ENCODE peak calls at places on chromosomes 3 and 15, in four cellular contexts. One of them, this sample, is unnamed.

GRCh38 chr3:161489390-161489789 is 7.2 kb upstream of the OTOL1 start:
- DNase-seq in adrenal gland: no peak
- DNase-seq in stomach: no peak
- DNase-seq in astrocyte: no peak
- DNase-seq in this sample: peak; percentile 32

GRCh38 chr3:128992926-128993460 is 883 bp downstream of the CFAP92 start:
- DNase-seq in adrenal gland: no peak
- DNase-seq in stomach: no peak
- DNase-seq in astrocyte: no peak
- DNase-seq in this sample: no peak

GRCh38 chr3:132726341-132726823 is 4.2 kb upstream of the NPHP3 start:
- DNase-seq in adrenal gland: no peak
- DNase-seq in stomach: no peak
- DNase-seq in astrocyte: no peak
- DNase-seq in this sample: peak; percentile 50

GRCh38 chr3:56773588-56774330 is 28.0 kb downstream of the ARHGEF3 start:
- DNase-seq in adrenal gland: no peak
- DNase-seq in stomach: no peak
- DNase-seq in astrocyte: no peak
- DNase-seq in this sample: no peak

GRCh38 chr3:37050242-37050641 is 56.9 kb downstream of the MLH1 start:
- DNase-seq in adrenal gland: no peak
- DNase-seq in stomach: no peak
- DNase-seq in astrocyte: no peak
- DNase-seq in this sample: no peak

GRCh38 chr15:86647810-86648440 is 568.3 kb downstream of the AGBL1 start:
- DNase-seq in adrenal gland: no peak
- DNase-seq in stomach: no peak
- DNase-seq in astrocyte: no peak
- DNase-seq in this sample: no peak

GRCh38 chr3:140505256-140505655 is 172.6 kb upstream of the TRIM42 start:
- DNase-seq in adrenal gland: no peak
- DNase-seq in stomach: no peak
- DNase-seq in astrocyte: peak; percentile 58
- DNase-seq in this sample: peak; percentile 44

GRCh38 chr3:10517616-10518015 is 12.2 kb upstream of the ATP2B2 start:
- DNase-seq in adrenal gland: peak; percentile 21
- DNase-seq in stomach: no peak
- DNase-seq in astrocyte: no peak
- DNase-seq in this sample: no peak

GRCh38 chr15:58457466-58457965 is 25.7 kb downstream of the LIPC start:
- DNase-seq in adrenal gland: no peak
- DNase-seq in stomach: no peak
- DNase-seq in astrocyte: peak; percentile 83
- DNase-seq in this sample: peak; percentile 88

GRCh38 chr3:174101244-174101643 is 703.7 kb downstream of the NLGN1 start:
- DNase-seq in adrenal gland: no peak
- DNase-seq in stomach: no peak
- DNase-seq in astrocyte: peak; percentile 38
- DNase-seq in this sample: peak; percentile 49

GRCh38 chr15:101449471-101450425 is 39.8 kb downstream of the PCSK6 start:
- DNase-seq in adrenal gland: no peak
- DNase-seq in stomach: no peak
- DNase-seq in astrocyte: no peak
- DNase-seq in this sample: no peak

GRCh38 chr15:98815207-98815606 is 166.9 kb downstream of the IGF1R start:
- DNase-seq in adrenal gland: no peak
- DNase-seq in stomach: no peak
- DNase-seq in astrocyte: no peak
- DNase-seq in this sample: no peak

GRCh38 chr3:142445816-142446254 is 2.0 kb downstream of the XRN1 start:
- DNase-seq in adrenal gland: no peak
- DNase-seq in stomach: no peak
- DNase-seq in astrocyte: peak; percentile 30
- DNase-seq in this sample: peak; percentile 67

GRCh38 chr15:39094116-39094515 is 486.8 kb upstream of the THBS1 start:
- DNase-seq in adrenal gland: no peak
- DNase-seq in stomach: no peak
- DNase-seq in astrocyte: no peak
- DNase-seq in this sample: no peak

GRCh38 chr15:74433592-74434259 is at the start of gene SEMA7A:
- DNase-seq in adrenal gland: peak; percentile 81
- DNase-seq in stomach: peak; percentile 83
- DNase-seq in astrocyte: peak; percentile 55
- DNase-seq in this sample: peak; percentile 94

GRCh38 chr3:71389911-71390573 is 193.5 kb downstream of the FOXP1 start:
- DNase-seq in adrenal gland: peak; percentile 61
- DNase-seq in stomach: peak; percentile 74
- DNase-seq in astrocyte: peak; percentile 85
- DNase-seq in this sample: no peak

GRCh38 chr15:26082833-26083174 is 219.7 kb upstream of the ATP10A start:
- DNase-seq in adrenal gland: no peak
- DNase-seq in stomach: no peak
- DNase-seq in astrocyte: peak; percentile 16
- DNase-seq in this sample: no peak

GRCh38 chr3:76367281-76367680 is 581.9 kb upstream of the ZNF717 start:
- DNase-seq in adrenal gland: no peak
- DNase-seq in stomach: no peak
- DNase-seq in astrocyte: peak; percentile 36
- DNase-seq in this sample: no peak

GRCh38 chr3:57826286-57826951 is 70.3 kb downstream of the SLMAP start:
- DNase-seq in adrenal gland: no peak
- DNase-seq in stomach: no peak
- DNase-seq in astrocyte: no peak
- DNase-seq in this sample: no peak

GRCh38 chr15:68031406-68031805 is 22.7 kb upstream of the PIAS1 start:
- DNase-seq in adrenal gland: no peak
- DNase-seq in stomach: no peak
- DNase-seq in astrocyte: no peak
- DNase-seq in this sample: no peak

GRCh38 chr15:45794768-45795486 is 160.1 kb downstream of the SQOR start:
- DNase-seq in adrenal gland: no peak
- DNase-seq in stomach: no peak
- DNase-seq in astrocyte: no peak
- DNase-seq in this sample: no peak

GRCh38 chr3:128922804-128923459 is 43.5 kb downstream of the ACAD9 start:
- DNase-seq in adrenal gland: no peak
- DNase-seq in stomach: no peak
- DNase-seq in astrocyte: no peak
- DNase-seq in this sample: no peak

GRCh38 chr3:37546876-37547275 is 314.8 kb upstream of the CTDSPL start:
- DNase-seq in adrenal gland: peak; percentile 70
- DNase-seq in stomach: no peak
- DNase-seq in astrocyte: peak; percentile 6
- DNase-seq in this sample: peak; percentile 12

GRCh38 chr3:58565621-58566397 is 11.4 kb downstream of the FAM107A start:
- DNase-seq in adrenal gland: no peak
- DNase-seq in stomach: no peak
- DNase-seq in astrocyte: no peak
- DNase-seq in this sample: no peak

GRCh38 chr15:77874071-77874470 is 203.4 kb downstream of the TBC1D2B start:
- DNase-seq in adrenal gland: no peak
- DNase-seq in stomach: no peak
- DNase-seq in astrocyte: no peak
- DNase-seq in this sample: no peak

GRCh38 chr3:25169146-25169545 is 258.9 kb upstream of the RARB start:
- DNase-seq in adrenal gland: no peak
- DNase-seq in stomach: no peak
- DNase-seq in astrocyte: peak; percentile 68
- DNase-seq in this sample: no peak

GRCh38 chr3:119362010-119362409 is 67.8 kb downstream of the ARHGAP31 start:
- DNase-seq in adrenal gland: no peak
- DNase-seq in stomach: no peak
- DNase-seq in astrocyte: no peak
- DNase-seq in this sample: no peak

GRCh38 chr15:97235285-97235985 is 725.1 kb upstream of the ARRDC4 start:
- DNase-seq in adrenal gland: peak; percentile 80
- DNase-seq in stomach: peak; percentile 64
- DNase-seq in astrocyte: peak; percentile 9
- DNase-seq in this sample: peak; percentile 21

GRCh38 chr3:50611464-50612233 is at the start of gene CISH:
- DNase-seq in adrenal gland: peak; percentile 97
- DNase-seq in stomach: peak; percentile 94
- DNase-seq in astrocyte: peak; percentile 77
- DNase-seq in this sample: peak; percentile 87
- TF ChIP-seq CTCF in adrenal gland: peak; percentile 45
- TF ChIP-seq CTCF in stomach: no peak
- TF ChIP-seq CTCF in astrocyte: no peak
- TF ChIP-seq CTCF in this sample: peak; percentile 65

DNA sequence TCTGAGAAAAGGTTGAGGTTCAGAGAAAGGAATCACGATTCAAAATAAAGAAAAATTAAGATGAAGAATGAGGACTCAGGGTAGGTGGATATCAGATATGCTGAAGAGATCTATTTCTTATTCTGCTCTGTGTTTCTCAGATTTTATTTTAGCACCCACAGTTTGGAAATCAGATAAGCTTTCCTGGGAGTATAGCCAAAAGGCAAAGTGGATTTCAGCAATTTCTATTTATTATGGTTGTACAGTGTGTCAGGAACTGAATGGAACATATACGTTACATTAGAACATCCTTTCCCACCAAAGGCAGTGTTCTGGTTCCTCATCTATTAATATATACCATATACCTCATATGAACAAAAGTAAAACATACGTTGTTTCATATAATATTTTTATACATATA is 18.9 kb downstream of the PEX5L start:
- DNase-seq in adrenal gland: no peak
- DNase-seq in stomach: no peak
- DNase-seq in astrocyte: no peak
- DNase-seq in this sample: no peak
- H3K4me3 ChIP-seq in adrenal gland: no peak overlapping the region
- H3K4me3 ChIP-seq in stomach: no peak overlapping the region
- H3K4me3 ChIP-seq in astrocyte: no peak overlapping the region
- H3K4me3 ChIP-seq in this sample: no peak overlapping the region

DNA sequence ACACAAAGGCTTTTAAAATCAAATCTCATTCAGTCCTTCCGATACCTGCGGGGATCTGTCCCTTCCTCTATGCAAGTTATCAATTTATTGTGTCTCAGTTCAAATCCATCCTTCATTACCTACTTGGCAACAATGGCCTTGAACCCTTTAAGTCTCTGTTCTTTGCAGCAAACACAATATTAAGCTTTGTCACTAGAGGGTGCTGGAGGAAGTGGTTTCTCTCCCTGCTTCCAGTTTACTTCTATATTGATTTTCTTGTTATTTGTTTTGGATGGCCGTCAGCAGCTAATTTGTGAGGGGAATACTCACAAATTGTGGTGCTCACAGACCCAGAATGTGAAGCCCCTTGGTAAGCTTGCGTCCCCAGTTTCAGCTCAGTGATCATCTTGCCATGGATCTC is 278.3 kb downstream of the FGF12 start:
- DNase-seq in adrenal gland: no peak
- DNase-seq in stomach: no peak
- DNase-seq in astrocyte: no peak
- DNase-seq in this sample: peak; percentile 1
- TF ChIP-seq CTCF in adrenal gland: no peak
- TF ChIP-seq CTCF in stomach: no peak
- TF ChIP-seq CTCF in astrocyte: no peak
- TF ChIP-seq CTCF in this sample: peak; percentile 19

GRCh38 chr3:48475188-48475587 is 28.7 kb downstream of the ATRIP start:
- DNase-seq in adrenal gland: no peak
- DNase-seq in stomach: no peak
- DNase-seq in astrocyte: no peak
- DNase-seq in this sample: no peak

GRCh38 chr3:48472923-48473616 is 26.5 kb downstream of the ATRIP start:
- DNase-seq in adrenal gland: peak; percentile 96
- DNase-seq in stomach: peak; percentile 94
- DNase-seq in astrocyte: peak; percentile 81
- DNase-seq in this sample: peak; percentile 98

GRCh38 chr3:48474619-48475018 is 28.1 kb downstream of the ATRIP start:
- DNase-seq in adrenal gland: peak; percentile 59
- DNase-seq in stomach: no peak
- DNase-seq in astrocyte: no peak
- DNase-seq in this sample: no peak

GRCh38 chr3:48472673-48472922 is 26.1 kb downstream of the ATRIP start:
- DNase-seq in adrenal gland: no peak
- DNase-seq in stomach: no peak
- DNase-seq in astrocyte: peak; percentile 75
- DNase-seq in this sample: no peak

DNA sequence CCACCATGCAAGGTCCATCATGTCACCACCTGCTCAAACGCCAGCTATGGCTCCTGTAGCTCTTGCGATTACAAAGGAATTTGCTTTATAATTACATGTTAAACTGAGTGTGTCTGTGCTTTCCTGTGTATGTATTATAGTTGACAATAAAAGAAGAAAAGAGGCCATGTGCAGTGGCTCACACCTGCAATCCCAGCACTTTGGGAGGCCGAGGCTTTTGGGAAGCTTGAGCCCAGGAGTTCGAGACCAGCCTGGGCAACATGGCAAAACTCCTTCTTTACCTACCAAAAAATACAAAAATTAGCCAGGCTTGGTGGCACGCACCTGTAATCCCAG is 27.0 kb downstream of the ATRIP start:
- DNase-seq in adrenal gland: no peak
- DNase-seq in stomach: no peak
- DNase-seq in astrocyte: no peak
- DNase-seq in this sample: no peak
- H3K4me3 ChIP-seq in adrenal gland: no peak overlapping the region
- H3K4me3 ChIP-seq in stomach: no peak overlapping the region
- H3K4me3 ChIP-seq in astrocyte: no peak overlapping the region
- H3K4me3 ChIP-seq in this sample: no peak overlapping the region

DNA sequence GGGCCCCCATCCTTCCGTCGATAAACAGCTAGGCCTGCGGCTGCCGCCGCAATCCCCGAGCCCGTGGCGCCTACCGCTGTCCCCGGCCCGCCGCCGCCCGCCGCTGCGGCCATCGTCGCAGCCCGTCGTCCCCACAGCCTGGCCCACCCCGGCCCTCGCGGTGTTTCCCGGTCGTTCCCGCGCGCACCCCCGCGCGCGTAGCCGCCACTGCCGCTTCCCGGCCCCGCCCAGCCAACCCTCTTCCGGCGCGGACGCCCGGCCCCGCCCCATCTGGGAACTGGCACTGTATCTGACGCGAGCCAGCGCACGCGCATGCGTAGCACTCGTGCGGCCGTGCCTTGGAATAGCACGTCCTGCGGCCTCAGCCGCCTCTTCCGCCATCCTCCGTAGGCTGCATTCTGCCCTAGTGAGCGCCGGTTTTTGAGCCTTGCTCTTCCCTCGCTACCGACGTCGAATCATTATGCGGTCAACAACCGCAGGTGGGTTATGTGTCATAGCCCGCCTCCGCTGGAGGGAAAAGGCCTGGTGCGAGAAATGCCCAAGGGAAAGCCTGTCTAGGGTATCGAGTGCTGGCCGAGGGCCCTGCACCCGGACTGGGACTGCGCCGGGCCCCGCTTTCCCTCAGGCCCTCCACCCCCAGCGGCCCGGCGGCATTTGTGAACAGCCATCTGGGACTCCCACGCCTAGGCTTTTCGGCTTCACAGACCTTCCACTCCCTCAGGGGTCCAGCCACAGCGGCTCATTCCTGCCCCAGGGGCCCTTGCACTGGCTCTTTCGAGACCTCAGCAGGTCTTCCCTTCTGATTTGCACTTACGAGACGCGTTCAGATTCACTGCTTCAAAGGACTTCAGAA is at the start of gene SMARCC1:
- DNase-seq in adrenal gland: peak; percentile 99
- DNase-seq in stomach: peak; percentile 99
- DNase-seq in astrocyte: peak; percentile 91
- DNase-seq in this sample: peak; percentile 99
- TF ChIP-seq CTCF in adrenal gland: peak; percentile 25
- TF ChIP-seq CTCF in stomach: no peak
- TF ChIP-seq CTCF in astrocyte: no peak
- TF ChIP-seq CTCF in this sample: no peak

GRCh38 chr3:78091478-78092119 is 1051.7 kb downstream of the ROBO2 start:
- DNase-seq in adrenal gland: no peak
- DNase-seq in stomach: no peak
- DNase-seq in astrocyte: peak; percentile 4
- DNase-seq in this sample: no peak
- H3K4me3 ChIP-seq in adrenal gland: no peak overlapping the region
- H3K4me3 ChIP-seq in stomach: no peak overlapping the region
- H3K4me3 ChIP-seq in astrocyte: no peak overlapping the region
- H3K4me3 ChIP-seq in this sample: no peak overlapping the region

This sample was measured in GM12865.